ENCODE peak calls at places on chromosomes 6 and 20, in five cellular contexts. B is stomach, V is psoas muscle, D is dorsolateral prefrontal cortex, Q is fibroblast of villous mesenchyme. H is an unnamed sample.

GRCh38 chr6:52591832-52592231 is 15.0 kb upstream of the TRAM2 start:
- DNase-seq in Q (no peak), V (no peak), B (no peak), D (no peak), H (no peak)

GRCh38 chr6:87641065-87641692 is 51.2 kb downstream of the ORC3 start:
- DNase-seq in D (no peak), Q (no peak), B (no peak), V (no peak), H (no peak)

GRCh38 chr6:16136536-16137450 is 7.9 kb downstream of the MYLIP start:
- DNase-seq in D (no peak), B (peak), Q (peak), V (peak), H (no peak)

GRCh38 chr6:4732691-4733315 is 43.4 kb upstream of the CDYL start:
- DNase-seq in Q (peak), B (peak), D (peak), V (peak), H (no peak)

GRCh38 chr20:32906871-32907495 is 48.3 kb downstream of the EFCAB8 start:
- DNase-seq in D (no peak), V (no peak), B (no peak), Q (no peak), H (no peak)

GRCh38 chr6:16179970-16180431 is 51.1 kb downstream of the MYLIP start:
- DNase-seq in D (no peak), Q (no peak), V (no peak), B (no peak), H (no peak)

GRCh38 chr20:17023811-17024210 is 203.0 kb upstream of the PCSK2 start:
- DNase-seq in Q (no peak), B (no peak), V (no peak), D (no peak), H (no peak)

GRCh38 chr6:168886306-168886854 is 367.3 kb downstream of the THBS2 start:
- DNase-seq in Q (no peak), V (no peak), D (no peak), B (no peak), H (no peak)

GRCh38 chr20:59428441-59429205 is 128.2 kb downstream of the EDN3 start:
- DNase-seq in B (no peak), V (no peak), Q (no peak), D (no peak), H (no peak)

GRCh38 chr6:161694995-161695394 is 421.1 kb upstream of the AGPAT4 start:
- DNase-seq in B (no peak), D (no peak), Q (peak), V (no peak), H (peak)

GRCh38 chr20:17646209-17646717 is 35.8 kb downstream of the RRBP1 start:
- DNase-seq in Q (no peak), V (no peak), B (no peak), D (no peak), H (no peak)

GRCh38 chr6:157518399-157519250 is 137.6 kb downstream of the ZDHHC14 start:
- DNase-seq in D (no peak), V (no peak), B (no peak), Q (peak), H (no peak)

GRCh38 chr6:140774080-140774505 is 1358.6 kb upstream of the GJE1 start:
- DNase-seq in B (no peak), V (no peak), Q (peak), D (no peak), H (peak)

GRCh38 chr6:36998723-36999466 is 6.6 kb upstream of the FGD2 start:
- DNase-seq in D (no peak), V (no peak), B (no peak), Q (no peak), H (no peak)

GRCh38 chr6:53326372-53327016 is 22.3 kb downstream of the ELOVL5 start:
- DNase-seq in B (no peak), D (no peak), V (peak), Q (peak), H (no peak)

GRCh38 chr6:41939091-41939847 is 2.3 kb downstream of the CCND3 start:
- DNase-seq in D (no peak), Q (peak), B (peak), V (peak), H (no peak)
- TF ChIP-seq CTCF in D (no peak), Q (no peak), B (no peak), V (no peak), H (no peak)

DNA sequence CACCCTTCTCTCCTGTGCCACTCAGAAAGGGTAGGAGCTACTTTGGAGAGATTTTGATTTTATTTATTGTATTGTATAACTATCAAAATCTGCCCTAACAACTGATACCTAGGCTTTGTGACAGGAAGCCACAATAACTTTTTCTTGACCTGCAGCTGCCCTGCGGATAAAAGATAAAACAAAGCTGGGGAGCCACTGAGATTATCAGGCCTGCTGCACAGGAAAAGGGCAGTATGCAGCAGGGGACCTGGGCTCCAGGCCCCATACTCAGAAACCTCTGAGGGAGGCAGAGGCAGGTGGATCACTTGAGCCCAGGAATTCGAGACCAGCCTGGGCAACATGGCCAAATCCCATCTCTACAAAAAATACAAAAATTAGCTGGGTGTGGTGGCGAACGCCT is 980 bp upstream of the SNX21 start:
- DNase-seq in V (no peak), B (no peak), D (no peak), Q (no peak), H (no peak)
- TF ChIP-seq CTCF in V (no peak), B (no peak), D (no peak), Q (no peak), H (no peak)

GRCh38 chr6:30238178-30238795 is 25.1 kb upstream of the TRIM26 start:
- DNase-seq in V (no peak), Q (peak), B (no peak), D (no peak), H (no peak)
- TF ChIP-seq CTCF in V (peak), Q (peak), B (no peak), D (no peak), H (peak)

DNA sequence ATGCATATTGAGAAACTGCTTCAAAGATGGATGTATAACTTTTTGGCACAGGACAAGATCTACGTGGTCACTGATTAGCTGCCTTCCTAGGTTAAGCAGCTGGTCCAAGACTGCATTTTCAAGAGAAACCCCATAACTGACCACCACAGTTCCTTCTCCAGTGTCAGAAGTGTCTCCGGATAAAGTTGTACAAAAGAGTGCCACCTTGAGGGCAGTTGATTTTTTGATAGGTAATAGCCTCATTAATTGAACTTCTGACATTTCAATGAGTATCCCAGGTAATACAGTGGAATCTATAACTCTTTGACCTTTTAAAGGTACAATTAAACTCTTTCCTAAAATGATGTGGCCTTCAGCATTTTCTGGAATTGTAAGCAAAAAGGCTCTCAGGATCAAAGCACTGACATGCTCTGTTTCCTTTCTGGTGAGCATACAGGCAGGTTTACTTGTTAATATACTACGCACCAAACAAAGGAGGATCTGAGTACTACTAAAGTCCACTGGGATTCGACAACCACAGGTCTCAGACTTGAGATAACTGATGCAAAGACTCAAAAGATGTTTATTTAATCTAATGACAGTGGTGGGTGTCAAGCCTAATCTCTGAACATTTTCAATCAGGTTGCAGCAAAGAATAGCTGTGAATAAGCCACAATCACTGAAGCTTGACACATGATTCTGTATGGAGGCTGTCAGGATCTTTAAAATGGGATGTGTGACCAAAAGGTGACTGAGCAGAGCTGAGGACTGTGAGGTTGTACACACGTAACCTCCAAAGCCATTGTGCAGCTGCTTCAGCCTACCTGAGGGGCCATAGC is 21.2 kb downstream of the MKKS start:
- DNase-seq in B (no peak), V (no peak), D (no peak), Q (no peak), H (no peak)
- TF ChIP-seq CTCF in B (no peak), V (no peak), D (no peak), Q (no peak), H (no peak)

GRCh38 chr6:143023695-143024094 is 37.0 kb upstream of the AIG1 start:
- DNase-seq in Q (no peak), B (no peak), D (no peak), V (no peak), H (no peak)
- TF ChIP-seq CTCF in Q (no peak), B (no peak), D (no peak), V (no peak), H (no peak)

GRCh38 chr6:146775227-146775626 is 176.5 kb downstream of the ADGB start:
- DNase-seq in B (no peak), D (no peak), V (no peak), Q (peak), H (no peak)
- TF ChIP-seq CTCF in B (no peak), D (no peak), V (no peak), Q (peak), H (no peak)

GRCh38 chr20:51335329-51335841 is 207.1 kb downstream of the NFATC2 start:
- DNase-seq in D (no peak), V (no peak), B (no peak), Q (peak), H (peak)
- TF ChIP-seq CTCF in D (no peak), V (no peak), B (no peak), Q (no peak), H (no peak)

DNA sequence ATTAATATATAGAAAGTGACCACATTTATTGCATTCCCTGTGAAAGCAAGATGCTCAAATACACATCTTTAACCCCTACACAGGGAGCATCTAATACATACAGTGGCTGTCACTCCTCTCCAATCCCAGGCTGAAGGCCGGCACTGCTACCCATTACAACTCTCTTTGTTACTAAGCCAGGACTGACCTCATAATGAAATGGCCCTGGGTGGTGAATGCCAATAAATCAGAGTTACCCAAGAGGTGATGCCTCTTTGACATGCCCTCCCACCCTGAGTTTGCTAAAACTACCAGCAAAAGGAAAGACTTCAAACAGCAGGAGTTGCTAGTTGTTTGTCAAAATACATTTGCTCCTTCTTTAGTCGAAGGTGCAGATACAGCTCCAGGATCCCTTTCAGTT is 214.2 kb downstream of the FOXA2 start:
- DNase-seq in Q (no peak), D (no peak), V (no peak), B (no peak), H (no peak)
- TF ChIP-seq CTCF in Q (no peak), D (no peak), V (no peak), B (no peak), H (no peak)

GRCh38 chr20:38221041-38221589 is 39.4 kb downstream of the KIAA1755 start:
- DNase-seq in D (peak), B (peak), Q (peak), V (peak), H (peak)

GRCh38 chr20:38223743-38224100 is 36.8 kb downstream of the KIAA1755 start:
- DNase-seq in Q (no peak), B (no peak), D (no peak), V (no peak), H (no peak)

GRCh38 chr20:38222231-38222922 is 38.2 kb downstream of the KIAA1755 start:
- DNase-seq in V (peak), Q (peak), D (peak), B (peak), H (peak)

GRCh38 chr20:38224534-38224933 is 36.0 kb downstream of the KIAA1755 start:
- DNase-seq in D (no peak), B (no peak), Q (no peak), V (no peak), H (no peak)

GRCh38 chr20:38222923-38223742 is 37.4 kb downstream of the KIAA1755 start:
- DNase-seq in V (no peak), Q (no peak), B (no peak), D (no peak), H (peak)
- TF ChIP-seq CTCF in V (no peak), Q (no peak), B (no peak), D (peak), H (peak)

GRCh38 chr6:158654498-158654897 is 4.6 kb downstream of the SYTL3 start:
- DNase-seq in D (peak), V (peak), Q (peak), B (peak), H (no peak)

GRCh38 chr6:158655569-158656450 is 6.0 kb downstream of the SYTL3 start:
- DNase-seq in B (no peak), D (no peak), V (peak), Q (no peak), H (no peak)

GRCh38 chr6:158660331-158660730 is 10.5 kb downstream of the SYTL3 start:
- DNase-seq in V (no peak), B (peak), D (no peak), Q (no peak), H (peak)

GRCh38 chr6:158653577-158654354 is 3.9 kb downstream of the SYTL3 start:
- DNase-seq in B (peak), D (no peak), V (no peak), Q (no peak), H (peak)

DNA sequence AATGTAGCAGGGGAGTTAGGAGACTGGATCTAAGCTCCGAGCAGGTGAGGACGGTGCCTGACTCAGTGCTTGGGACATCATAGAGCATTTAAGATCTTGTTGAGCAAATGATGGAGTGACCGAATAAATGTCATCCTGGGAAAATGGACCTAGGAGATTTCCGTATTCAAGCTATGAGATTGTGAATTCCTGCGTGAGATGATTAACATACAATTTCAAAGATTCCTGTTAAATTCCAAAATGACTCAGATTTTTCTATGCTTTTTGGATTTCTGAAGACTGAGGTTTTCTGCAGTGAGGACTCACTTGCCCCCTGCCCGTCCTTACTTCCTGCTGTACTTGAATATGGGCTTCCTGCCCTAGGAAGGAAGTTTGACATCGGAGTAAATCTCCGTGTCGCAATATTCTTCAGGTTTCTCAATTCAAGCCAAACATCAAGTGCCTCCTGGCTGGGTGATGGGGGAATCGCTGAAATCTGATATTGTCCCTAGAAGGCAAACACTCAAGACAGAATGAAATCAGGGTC is 5.2 kb downstream of the SYTL3 start:
- DNase-seq in D (no peak), Q (peak), B (no peak), V (no peak), H (no peak)
- TF ChIP-seq CTCF in D (no peak), Q (no peak), B (no peak), V (no peak), H (no peak)